ENCODE peak calls at places on chromosome 20, in five cellular contexts. One of them, this sample, is unnamed.
A peak's percentile ranks its signal among the peaks of the same experiment; 100 is the strongest.

GRCh38 chr20:17797163-17797562 is 97.4 kb downstream of the BANF2 start:
- DNase-seq in stimulated activated CD4-positive, alpha-beta T cell treated with anti-CD3 and anti-CD28 coated beads, Interleukin-2, amount 100 ng/mL, for 48 hours: no peak
- DNase-seq in cardiac muscle cell: no peak
- DNase-seq in CD8-positive, alpha-beta T cell: no peak
- DNase-seq in NCI-H2029 treated with DMSO at 0.1 percent for 48 hours: no peak
- DNase-seq in this sample: no peak

GRCh38 chr20:36208257-36208656 is 28.0 kb upstream of the AAR2 start:
- DNase-seq in stimulated activated CD4-positive, alpha-beta T cell treated with anti-CD3 and anti-CD28 coated beads, Interleukin-2, amount 100 ng/mL, for 48 hours: no peak
- DNase-seq in cardiac muscle cell: no peak
- DNase-seq in CD8-positive, alpha-beta T cell: no peak
- DNase-seq in NCI-H2029 treated with DMSO at 0.1 percent for 48 hours: no peak
- DNase-seq in this sample: no peak

GRCh38 chr20:44030394-44030793 is 115.7 kb downstream of the TOX2 start:
- DNase-seq in stimulated activated CD4-positive, alpha-beta T cell treated with anti-CD3 and anti-CD28 coated beads, Interleukin-2, amount 100 ng/mL, for 48 hours: no peak
- DNase-seq in cardiac muscle cell: no peak
- DNase-seq in CD8-positive, alpha-beta T cell: peak; percentile 7
- DNase-seq in NCI-H2029 treated with DMSO at 0.1 percent for 48 hours: no peak
- DNase-seq in this sample: no peak

GRCh38 chr20:53557157-53557556 is 36.5 kb downstream of the ZNF217 start:
- DNase-seq in stimulated activated CD4-positive, alpha-beta T cell treated with anti-CD3 and anti-CD28 coated beads, Interleukin-2, amount 100 ng/mL, for 48 hours: no peak
- DNase-seq in cardiac muscle cell: no peak
- DNase-seq in CD8-positive, alpha-beta T cell: no peak
- DNase-seq in NCI-H2029 treated with DMSO at 0.1 percent for 48 hours: no peak
- DNase-seq in this sample: no peak

GRCh38 chr20:3755814-3756480 is 11.6 kb downstream of the ADISSP start:
- DNase-seq in stimulated activated CD4-positive, alpha-beta T cell treated with anti-CD3 and anti-CD28 coated beads, Interleukin-2, amount 100 ng/mL, for 48 hours: no peak
- DNase-seq in cardiac muscle cell: no peak
- DNase-seq in CD8-positive, alpha-beta T cell: no peak
- DNase-seq in NCI-H2029 treated with DMSO at 0.1 percent for 48 hours: no peak
- DNase-seq in this sample: no peak

GRCh38 chr20:38804682-38805501 is 605 bp upstream of the PPP1R16B start:
- DNase-seq in stimulated activated CD4-positive, alpha-beta T cell treated with anti-CD3 and anti-CD28 coated beads, Interleukin-2, amount 100 ng/mL, for 48 hours: peak; percentile 39
- DNase-seq in cardiac muscle cell: no peak
- DNase-seq in CD8-positive, alpha-beta T cell: peak; percentile 81
- DNase-seq in NCI-H2029 treated with DMSO at 0.1 percent for 48 hours: no peak
- DNase-seq in this sample: no peak

GRCh38 chr20:650281-650680 is 2.7 kb downstream of the SRXN1 start:
- DNase-seq in stimulated activated CD4-positive, alpha-beta T cell treated with anti-CD3 and anti-CD28 coated beads, Interleukin-2, amount 100 ng/mL, for 48 hours: no peak
- DNase-seq in cardiac muscle cell: no peak
- DNase-seq in CD8-positive, alpha-beta T cell: no peak
- DNase-seq in NCI-H2029 treated with DMSO at 0.1 percent for 48 hours: no peak
- DNase-seq in this sample: no peak

GRCh38 chr20:25042531-25043498 is 15.1 kb downstream of the ACSS1 start:
- DNase-seq in stimulated activated CD4-positive, alpha-beta T cell treated with anti-CD3 and anti-CD28 coated beads, Interleukin-2, amount 100 ng/mL, for 48 hours: no peak
- DNase-seq in cardiac muscle cell: no peak
- DNase-seq in CD8-positive, alpha-beta T cell: peak; percentile 51
- DNase-seq in NCI-H2029 treated with DMSO at 0.1 percent for 48 hours: no peak
- DNase-seq in this sample: no peak

GRCh38 chr20:53642196-53643030 is 48.8 kb upstream of the ZNF217 start:
- DNase-seq in stimulated activated CD4-positive, alpha-beta T cell treated with anti-CD3 and anti-CD28 coated beads, Interleukin-2, amount 100 ng/mL, for 48 hours: no peak
- DNase-seq in cardiac muscle cell: peak; percentile 54
- DNase-seq in CD8-positive, alpha-beta T cell: peak; percentile 31
- DNase-seq in NCI-H2029 treated with DMSO at 0.1 percent for 48 hours: no peak
- DNase-seq in this sample: peak; percentile 49

GRCh38 chr20:3209946-3210317 is 634 bp downstream of the ITPA start:
- DNase-seq in stimulated activated CD4-positive, alpha-beta T cell treated with anti-CD3 and anti-CD28 coated beads, Interleukin-2, amount 100 ng/mL, for 48 hours: no peak
- DNase-seq in cardiac muscle cell: no peak
- DNase-seq in CD8-positive, alpha-beta T cell: no peak
- DNase-seq in NCI-H2029 treated with DMSO at 0.1 percent for 48 hours: no peak
- DNase-seq in this sample: no peak